ENCODE peak calls at places on chromosomes 13 and 19, in four cellular contexts. One of them, this sample, is unnamed.

GRCh38 chr13:69292789-69293425 is 814.7 kb upstream of the ATXN8OS start:
- DNase-seq in heart left ventricle: no peak
- DNase-seq in Peyer's patch: no peak
- DNase-seq in ovary: no peak
- DNase-seq in this sample: no peak

GRCh38 chr19:30350995-30351394 is 21.2 kb upstream of the ZNF536 start:
- DNase-seq in Peyer's patch: no peak
- DNase-seq in ovary: no peak
- DNase-seq in heart left ventricle: no peak
- DNase-seq in this sample: no peak

GRCh38 chr19:11551603-11552235 is 7.3 kb downstream of the ELOF1 start:
- DNase-seq in Peyer's patch: no peak
- DNase-seq in heart left ventricle: no peak
- DNase-seq in ovary: peak
- DNase-seq in this sample: no peak

GRCh38 chr19:29264897-29265296 is 51.9 kb upstream of the UQCRFS1 start:
- DNase-seq in Peyer's patch: no peak
- DNase-seq in ovary: no peak
- DNase-seq in heart left ventricle: no peak
- DNase-seq in this sample: no peak

GRCh38 chr19:41031926-41032325 is 40.8 kb downstream of the CYP2B6 start:
- DNase-seq in ovary: no peak
- DNase-seq in Peyer's patch: no peak
- DNase-seq in heart left ventricle: no peak
- DNase-seq in this sample: peak

GRCh38 chr13:101144808-101145419 is 271.4 kb downstream of the NALCN start:
- DNase-seq in heart left ventricle: no peak
- DNase-seq in Peyer's patch: no peak
- DNase-seq in ovary: no peak
- DNase-seq in this sample: no peak

GRCh38 chr13:109162248-109163051 is 533.0 kb downstream of the MYO16 start:
- DNase-seq in ovary: no peak
- DNase-seq in heart left ventricle: no peak
- DNase-seq in Peyer's patch: peak
- DNase-seq in this sample: no peak

GRCh38 chr19:12995596-12996541 is 594 bp downstream of the NFIX start:
- DNase-seq in heart left ventricle: peak
- DNase-seq in ovary: peak
- DNase-seq in Peyer's patch: no peak
- DNase-seq in this sample: no peak

GRCh38 chr19:14507704-14508246 is 10.4 kb downstream of the DNAJB1 start:
- DNase-seq in ovary: no peak
- DNase-seq in Peyer's patch: no peak
- DNase-seq in heart left ventricle: no peak
- DNase-seq in this sample: no peak

GRCh38 chr13:97344250-97345175 is 89.5 kb upstream of the RAP2A start:
- DNase-seq in Peyer's patch: peak
- DNase-seq in ovary: peak
- DNase-seq in heart left ventricle: peak
- DNase-seq in this sample: no peak

GRCh38 chr19:53881482-53882390 is at the start of gene PRKCG:
- DNase-seq in heart left ventricle: peak
- DNase-seq in Peyer's patch: peak
- DNase-seq in ovary: peak
- DNase-seq in this sample: no peak

GRCh38 chr13:113653264-113654174 is 4.5 kb downstream of the ATP4B start:
- DNase-seq in heart left ventricle: peak
- DNase-seq in Peyer's patch: peak
- DNase-seq in ovary: peak
- DNase-seq in this sample: peak

GRCh38 chr13:78657699-78658629 is 991 bp downstream of the OBI1 start:
- DNase-seq in ovary: no peak
- DNase-seq in Peyer's patch: no peak
- DNase-seq in heart left ventricle: no peak
- DNase-seq in this sample: no peak

GRCh38 chr19:17109962-17110598 is 34.5 kb downstream of the MYO9B start:
- DNase-seq in Peyer's patch: peak
- DNase-seq in heart left ventricle: peak
- DNase-seq in ovary: no peak
- DNase-seq in this sample: no peak

GRCh38 chr19:43618921-43619261 is 538 bp downstream of the ZNF428 start:
- DNase-seq in heart left ventricle: no peak
- DNase-seq in Peyer's patch: no peak
- DNase-seq in ovary: no peak
- DNase-seq in this sample: no peak

GRCh38 chr13:23701191-23701590 is 131.0 kb downstream of the TNFRSF19 start:
- DNase-seq in Peyer's patch: no peak
- DNase-seq in ovary: no peak
- DNase-seq in heart left ventricle: no peak
- DNase-seq in this sample: no peak

GRCh38 chr19:35055715-35056179 is 14.2 kb downstream of the HPN start:
- DNase-seq in heart left ventricle: no peak
- DNase-seq in ovary: no peak
- DNase-seq in Peyer's patch: no peak
- DNase-seq in this sample: no peak

GRCh38 chr13:43300817-43301216 is 277.4 kb downstream of the DNAJC15 start:
- DNase-seq in Peyer's patch: no peak
- DNase-seq in ovary: no peak
- DNase-seq in heart left ventricle: no peak
- DNase-seq in this sample: no peak

GRCh38 chr13:102399791-102400618 is 1.8 kb downstream of the FGF14 start:
- DNase-seq in ovary: no peak
- DNase-seq in heart left ventricle: peak
- DNase-seq in Peyer's patch: no peak
- DNase-seq in this sample: no peak

GRCh38 chr19:34961775-34962174 is 2.3 kb downstream of the ZNF792 start:
- DNase-seq in ovary: no peak
- DNase-seq in Peyer's patch: no peak
- DNase-seq in heart left ventricle: no peak
- DNase-seq in this sample: no peak

GRCh38 chr13:84985860-84986259 is 813.4 kb downstream of the SLITRK6 start:
- DNase-seq in ovary: no peak
- DNase-seq in heart left ventricle: no peak
- DNase-seq in Peyer's patch: no peak
- DNase-seq in this sample: no peak

GRCh38 chr13:36766295-36766694 is 52.7 kb upstream of the RFXAP start:
- DNase-seq in ovary: no peak
- DNase-seq in Peyer's patch: no peak
- DNase-seq in heart left ventricle: no peak
- DNase-seq in this sample: no peak

GRCh38 chr13:43908156-43909126 is 28.7 kb downstream of the LACC1 start:
- DNase-seq in Peyer's patch: no peak
- DNase-seq in ovary: no peak
- DNase-seq in heart left ventricle: no peak
- DNase-seq in this sample: no peak

GRCh38 chr19:368624-369020 is 24.0 kb upstream of the MIER2 start:
- DNase-seq in Peyer's patch: peak
- DNase-seq in ovary: no peak
- DNase-seq in heart left ventricle: no peak
- DNase-seq in this sample: peak
- TF ChIP-seq CTCF in Peyer's patch: no peak
- TF ChIP-seq CTCF in ovary: no peak
- TF ChIP-seq CTCF in heart left ventricle: no peak
- TF ChIP-seq CTCF in this sample: no peak

GRCh38 chr19:10230904-10231623 is at the start of gene S1PR2:
- DNase-seq in heart left ventricle: peak
- DNase-seq in ovary: peak
- DNase-seq in Peyer's patch: peak
- DNase-seq in this sample: peak
- TF ChIP-seq POLR2A in heart left ventricle: no peak
- TF ChIP-seq POLR2A in ovary: peak
- TF ChIP-seq POLR2A in Peyer's patch: peak
- TF ChIP-seq POLR2A in this sample: peak

GRCh38 chr19:2343289-2343982 is 15.0 kb downstream of the SPPL2B start:
- DNase-seq in ovary: no peak
- DNase-seq in Peyer's patch: no peak
- DNase-seq in heart left ventricle: no peak
- DNase-seq in this sample: no peak
- H3K27ac ChIP-seq in ovary: no peak
- H3K27ac ChIP-seq in Peyer's patch: no peak
- H3K27ac ChIP-seq in heart left ventricle: no peak
- H3K27ac ChIP-seq in this sample: no peak

DNA sequence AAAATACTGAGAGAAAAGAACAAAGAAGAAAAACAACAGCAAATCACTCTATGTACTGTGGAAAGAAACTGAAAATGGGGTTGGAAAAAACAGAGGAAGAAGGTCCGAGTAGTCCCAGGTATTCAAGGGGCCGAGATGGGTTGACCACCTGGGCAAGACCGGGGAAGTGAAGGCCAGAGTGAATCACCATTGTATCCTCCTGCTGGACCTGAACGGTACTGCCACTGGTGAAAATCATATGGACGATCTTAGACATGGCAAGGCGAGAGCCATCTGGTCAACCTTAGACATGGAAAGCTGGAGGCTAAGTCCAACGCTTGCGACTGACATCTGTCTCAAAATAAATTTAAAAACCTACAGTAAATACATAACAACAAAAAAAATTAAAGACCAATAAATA is 44.4 kb upstream of the ZNF91 start:
- DNase-seq in Peyer's patch: no peak
- DNase-seq in heart left ventricle: no peak
- DNase-seq in ovary: no peak
- DNase-seq in this sample: no peak
- TF ChIP-seq CTCF in Peyer's patch: no peak
- TF ChIP-seq CTCF in heart left ventricle: no peak
- TF ChIP-seq CTCF in ovary: no peak
- TF ChIP-seq CTCF in this sample: no peak

DNA sequence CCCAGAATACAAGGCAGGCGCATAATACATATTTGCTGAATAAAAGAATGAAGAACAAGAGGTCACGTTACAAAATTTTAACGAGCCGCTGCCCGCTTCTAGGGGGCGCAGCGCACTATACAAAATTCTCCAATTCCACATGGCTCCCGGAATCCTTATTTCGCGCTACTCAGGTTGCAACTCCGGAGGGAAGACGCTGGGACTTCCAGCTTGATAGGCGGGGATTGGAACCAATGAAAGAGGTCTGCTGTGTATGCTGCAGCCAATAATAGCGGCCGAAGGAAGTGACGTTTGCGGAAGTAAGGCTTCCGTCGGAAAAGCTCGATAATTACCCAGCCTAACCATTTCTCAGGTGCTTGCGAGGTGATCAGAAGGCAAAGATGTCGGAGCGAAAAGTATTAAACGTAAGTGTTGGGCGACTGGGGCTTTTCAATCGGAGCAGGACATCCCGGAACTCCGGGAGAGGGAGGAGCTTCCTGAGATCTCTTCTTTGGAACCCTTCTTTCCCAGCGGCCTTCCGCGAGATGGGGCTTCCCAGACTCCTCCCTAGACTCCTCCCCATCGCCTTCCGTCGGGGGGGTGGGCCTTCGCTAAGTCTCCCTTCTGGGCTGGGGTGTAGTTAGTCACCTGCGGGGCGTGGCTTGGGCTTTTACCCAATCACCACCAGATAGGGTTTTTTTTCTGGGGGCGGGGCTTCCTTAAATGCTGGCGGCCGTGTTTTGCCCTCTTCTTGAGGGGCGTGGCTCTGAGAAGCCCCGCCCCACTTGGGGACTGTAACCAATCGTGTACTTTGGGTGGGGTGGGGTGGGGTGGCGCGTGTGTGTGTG is at the start of gene YJU2:
- DNase-seq in heart left ventricle: peak
- DNase-seq in ovary: peak
- DNase-seq in Peyer's patch: peak
- DNase-seq in this sample: peak
- TF ChIP-seq POLR2A in heart left ventricle: no peak
- TF ChIP-seq POLR2A in ovary: peak
- TF ChIP-seq POLR2A in Peyer's patch: peak
- TF ChIP-seq POLR2A in this sample: no peak

This sample was measured in suprapubic skin.